ENCODE peak calls at places on chromosomes 16 and 17, in ten cellular contexts. X is RWPE2; H is cardiac muscle cell; A is endothelial cell of umbilical vein; K is upper lobe of right lung; C is stomach; Y is breast epithelium; G is CD4-positive, alpha-beta T cell; M is HCT116; Q is H9. J is an unnamed sample. For H3K27me3, the result is how much of the 10 kb centered on the place peaks cover.

GRCh38 chr16:65315004-65315398 is 193.1 kb upstream of the CDH11 start:
- DNase-seq in K (no peak), X (no peak), Q (no peak), A (no peak), M (no peak), H (peak), C (no peak), Y (peak), G (no peak), J (no peak)

GRCh38 chr16:80931985-80932720 is 74.5 kb downstream of the CMC2 start:
- DNase-seq in Q (peak), X (no peak), H (peak), C (peak), G (no peak), Y (peak), K (peak), A (peak), M (no peak), J (peak)

GRCh38 chr17:32929288-32929574 is 1.3 kb downstream of the TMEM98 start:
- DNase-seq in X (no peak), A (no peak), M (no peak), C (no peak), G (no peak), Y (no peak), Q (no peak), H (peak), K (no peak), J (no peak)

GRCh38 chr16:66265556-66266133 is 100.8 kb upstream of the CDH5 start:
- DNase-seq in X (peak), C (no peak), H (no peak), Y (peak), G (no peak), Q (no peak), M (no peak), K (peak), A (no peak), J (peak)

GRCh38 chr16:50302472-50303005 is 36.2 kb downstream of the ADCY7 start:
- DNase-seq in Q (no peak), H (no peak), C (no peak), A (no peak), G (no peak), X (no peak), K (peak), Y (no peak), M (no peak), J (no peak)

GRCh38 chr17:63573634-63574033 is 23.4 kb downstream of the DCAF7 start:
- DNase-seq in H (peak), G (no peak), A (no peak), Q (no peak), X (no peak), Y (no peak), M (no peak), K (no peak), C (no peak), J (no peak)

GRCh38 chr16:63623551-63624039 is 1498.3 kb downstream of the CDH11 start:
- DNase-seq in Y (no peak), M (no peak), K (no peak), C (no peak), Q (no peak), X (no peak), H (no peak), G (no peak), A (no peak), J (no peak)

GRCh38 chr17:2723997-2724782 is 12.6 kb upstream of the CLUH start:
- DNase-seq in G (no peak), Y (no peak), M (no peak), A (no peak), K (no peak), Q (peak), X (no peak), H (no peak), C (no peak), J (no peak)

GRCh38 chr16:85347213-85347591 is 234.9 kb upstream of the CIBAR2 start:
- DNase-seq in G (no peak), A (no peak), X (no peak), Y (no peak), Q (peak), C (peak), M (no peak), K (no peak), H (peak), J (peak)

GRCh38 chr16:31093132-31093703 is 1.4 kb downstream of the VKORC1 start:
- DNase-seq in H (peak), Y (no peak), Q (peak), K (no peak), A (no peak), C (no peak), G (no peak), M (no peak), X (peak), J (peak)

GRCh38 chr17:40960144-40960543 is 6.6 kb downstream of the KRT39 start:
- DNase-seq in C (no peak), Q (no peak), M (no peak), A (no peak), X (no peak), H (peak), K (no peak), Y (no peak), G (no peak), J (no peak)

GRCh38 chr16:81293909-81294802 is 20.6 kb upstream of the GAN start:
- DNase-seq in Y (no peak), A (no peak), M (no peak), H (peak), Q (no peak), C (no peak), K (no peak), X (no peak), G (no peak), J (no peak)

GRCh38 chr16:3022697-3023414 is 886 bp downstream of the HCFC1R1 start:
- DNase-seq in Q (no peak), G (no peak), H (peak), M (no peak), X (no peak), C (no peak), K (no peak), A (peak), Y (no peak), J (no peak)

GRCh38 chr17:77569846-77570564 is 388.5 kb upstream of the TNRC6C start:
- DNase-seq in Y (no peak), A (no peak), C (no peak), Q (no peak), M (no peak), X (no peak), K (peak), G (no peak), H (no peak), J (no peak)

GRCh38 chr16:48881272-48881671 is 271.3 kb upstream of the N4BP1 start:
- DNase-seq in Y (no peak), H (no peak), X (no peak), C (no peak), A (no peak), K (no peak), M (no peak), Q (no peak), G (no peak), J (no peak)

GRCh38 chr17:45267436-45268055 is 5.7 kb upstream of the SPATA32 start:
- DNase-seq in A (no peak), H (no peak), G (no peak), X (no peak), Y (no peak), C (no peak), K (no peak), Q (peak), M (no peak), J (no peak)

GRCh38 chr17:77826132-77826873 is 132.2 kb upstream of the TNRC6C start:
- DNase-seq in H (no peak), M (no peak), A (no peak), G (no peak), C (no peak), X (peak), K (no peak), Y (no peak), Q (no peak), J (no peak)

GRCh38 chr17:34990921-34991365 is 10.6 kb downstream of the LIG3 start:
- DNase-seq in A (no peak), Q (no peak), K (no peak), C (peak), Y (no peak), X (no peak), M (no peak), G (no peak), H (no peak), J (no peak)

GRCh38 chr17:28247671-28248556 is 71.1 kb upstream of the TMEM97 start:
- DNase-seq in A (no peak), X (no peak), M (no peak), G (no peak), C (no peak), H (no peak), Q (peak), Y (no peak), K (no peak), J (no peak)
- TF ChIP-seq CTCF in A (no peak), X (no peak), M (no peak), G (no peak), C (no peak), H (no peak), Q (peak), Y (no peak), K (no peak), J (no peak)

GRCh38 chr16:86926695-86927094 is 348.3 kb downstream of the FOXL1 start:
- DNase-seq in M (no peak), G (no peak), H (no peak), A (no peak), C (no peak), X (no peak), Q (no peak), Y (no peak), K (no peak), J (no peak)

GRCh38 chr16:86930001-86930400 is 351.7 kb downstream of the FOXL1 start:
- DNase-seq in A (no peak), Y (no peak), M (no peak), G (no peak), C (no peak), H (no peak), X (no peak), K (no peak), Q (no peak), J (no peak)

GRCh38 chr16:86929149-86929871 is 351.0 kb downstream of the FOXL1 start:
- DNase-seq in M (no peak), Q (no peak), C (no peak), G (no peak), Y (peak), K (no peak), H (peak), A (peak), X (no peak), J (no peak)

GRCh38 chr16:86927699-86928098 is 349.4 kb downstream of the FOXL1 start:
- DNase-seq in C (no peak), H (no peak), M (no peak), X (no peak), K (no peak), A (no peak), Q (no peak), Y (no peak), G (no peak), J (no peak)

DNA sequence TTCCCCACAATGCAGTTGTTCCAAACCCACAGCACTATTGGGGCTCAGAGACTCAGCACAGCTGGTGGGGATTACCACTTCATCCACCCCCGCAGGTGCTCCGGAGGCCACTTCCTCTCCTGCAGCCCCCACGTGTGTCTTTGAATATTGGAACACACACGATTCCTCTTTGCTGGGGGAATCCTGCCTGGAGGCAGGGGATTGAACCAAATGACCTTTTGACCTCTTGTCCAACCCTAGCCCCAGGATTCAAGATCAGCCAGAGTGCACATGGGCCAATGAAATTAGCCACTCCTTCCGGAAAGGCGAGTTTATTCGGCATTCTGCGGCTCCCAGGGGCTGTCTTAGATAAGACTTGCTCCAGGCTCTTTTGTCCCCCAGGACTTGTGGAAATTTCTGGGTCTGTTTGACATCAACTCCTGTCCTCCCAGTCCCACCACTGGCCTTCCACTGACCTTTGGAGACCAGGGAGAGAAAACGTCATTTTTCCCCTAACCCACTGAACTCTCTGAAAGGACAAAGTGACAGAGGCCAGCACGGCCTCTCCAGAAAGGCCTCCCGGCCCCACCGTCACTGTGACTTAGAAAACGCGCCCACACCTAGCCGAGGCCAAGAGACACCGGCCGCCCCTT is 350.3 kb downstream of the FOXL1 start:
- DNase-seq in A (no peak), H (peak), X (no peak), K (no peak), Y (no peak), G (no peak), Q (no peak), C (no peak), M (no peak), J (no peak)
- H3K27me3 ChIP-seq in A (under half), H (under half), X (under half), K (half or more), Y (under half), G (half or more), Q (under half), C (half or more), M (under half), J (under half)

DNA sequence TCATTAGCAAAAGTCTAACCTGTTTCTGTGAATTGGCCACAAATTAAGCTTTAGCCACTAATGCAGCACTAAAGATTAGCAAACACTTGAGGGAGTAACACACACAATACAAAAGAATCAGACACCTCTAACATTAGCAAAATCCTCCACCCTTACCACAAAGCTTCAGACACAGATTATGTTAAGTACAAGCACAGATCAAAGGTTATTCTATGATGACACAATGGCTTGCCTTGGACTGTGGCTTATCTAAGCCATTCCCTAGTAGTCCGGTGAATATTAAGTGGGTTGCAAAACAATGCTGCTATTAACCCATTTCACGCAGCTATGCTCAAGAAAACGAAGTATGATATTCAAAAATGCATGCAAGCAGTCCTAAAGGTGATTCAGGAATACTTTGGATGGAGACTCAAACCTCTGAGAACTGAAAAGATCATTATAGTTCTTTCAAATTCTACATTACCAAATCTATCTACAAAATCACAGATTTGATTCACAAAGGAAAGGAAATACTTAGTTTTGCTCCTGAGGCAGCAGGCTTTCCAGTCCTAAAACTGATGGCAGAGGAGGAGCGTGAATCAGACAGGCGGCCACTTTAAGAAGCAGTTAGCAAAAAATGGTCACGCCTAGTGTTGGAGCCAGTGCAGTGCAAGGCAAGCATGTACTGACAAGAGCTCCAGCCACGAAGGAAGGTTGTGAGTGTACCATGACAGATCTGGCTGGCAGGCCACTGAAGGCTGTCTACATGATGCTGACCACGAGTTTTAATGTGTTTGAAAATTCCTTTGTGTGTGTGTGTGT is 67.2 kb downstream of the PARN start:
- DNase-seq in C (peak), X (peak), Q (no peak), H (peak), Y (no peak), A (no peak), G (no peak), K (no peak), M (no peak), J (peak)
- TF ChIP-seq CTCF in C (no peak), X (no peak), Q (no peak), H (peak), Y (no peak), A (no peak), G (no peak), K (peak), M (no peak), J (no peak)

DNA sequence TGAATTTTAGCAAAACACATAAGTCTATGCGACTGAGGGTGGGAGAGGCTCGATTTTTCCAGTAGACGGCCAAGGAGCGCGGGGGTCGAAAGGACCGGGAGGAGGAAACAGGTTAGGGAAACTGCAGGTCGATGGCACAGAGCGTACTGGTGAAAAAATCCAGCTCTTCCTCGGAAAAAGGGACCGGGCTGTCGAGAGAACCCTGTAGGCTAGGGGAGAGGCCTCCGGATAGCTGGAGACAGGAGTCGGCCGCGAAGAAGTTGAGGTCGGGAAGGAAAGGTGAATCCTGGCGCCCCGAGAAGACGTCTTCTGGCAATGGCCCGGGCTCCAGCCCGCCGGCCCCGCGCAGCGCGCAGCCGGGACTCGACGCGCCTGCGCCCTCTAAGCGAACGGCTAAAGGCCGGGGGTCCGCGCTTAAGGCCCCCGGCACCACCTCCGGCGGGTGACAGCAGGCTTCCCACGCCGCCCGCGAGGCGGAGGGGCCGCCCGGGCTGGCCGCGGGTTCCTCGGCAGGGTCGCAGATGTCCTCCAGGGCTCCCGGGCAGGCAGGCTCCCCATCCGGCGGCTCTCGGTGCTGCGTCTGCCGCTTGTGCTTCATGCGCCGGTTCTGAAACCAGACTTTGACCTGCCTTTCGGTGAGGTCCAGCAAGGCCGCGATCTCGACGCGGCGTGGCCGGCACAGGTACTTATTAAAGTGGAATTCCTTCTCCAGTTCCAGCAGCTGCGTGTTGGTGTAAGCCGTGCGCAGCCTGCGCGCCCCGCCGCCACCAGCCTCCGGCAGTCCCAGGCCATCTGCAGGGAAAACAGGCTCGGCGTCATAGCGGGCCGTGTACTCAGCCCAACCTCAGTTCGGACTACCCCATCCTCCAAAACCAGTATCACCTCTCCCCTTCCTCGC is 1.7 kb downstream of the HOXB2 start:
- DNase-seq in A (peak), M (no peak), C (no peak), Q (peak), G (peak), Y (no peak), X (no peak), K (no peak), H (peak), J (peak)
- H3K27me3 ChIP-seq in A (under half), M (under half), C (half or more), Q (half or more), G (under half), Y (under half), X (under half), K (half or more), H (under half), J (under half)

DNA sequence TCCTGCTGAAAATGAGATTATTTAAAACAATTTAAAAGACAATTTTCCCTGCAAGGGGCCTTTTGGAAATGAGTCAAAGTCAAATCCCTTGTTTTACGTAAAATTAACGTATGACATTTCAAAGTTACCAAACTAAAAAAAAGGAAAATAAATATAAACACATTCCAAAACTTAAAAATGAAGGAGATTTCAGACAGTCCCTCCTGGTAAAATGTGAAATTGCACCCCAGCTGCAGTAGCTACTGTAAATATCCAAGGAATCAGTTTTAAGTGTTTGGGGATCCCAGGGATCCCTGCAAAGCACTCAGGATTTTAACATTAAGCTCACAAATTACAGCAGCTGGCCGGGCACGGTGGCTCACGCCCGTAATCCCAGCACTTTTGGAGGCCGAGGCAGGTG is 63.3 kb downstream of the NXN start:
- DNase-seq in H (no peak), A (no peak), K (no peak), X (no peak), C (no peak), G (no peak), Y (no peak), M (no peak), Q (no peak), J (no peak)
- TF ChIP-seq CTCF in H (no peak), A (peak), K (peak), X (no peak), C (no peak), G (no peak), Y (no peak), M (no peak), Q (peak), J (no peak)

DNA sequence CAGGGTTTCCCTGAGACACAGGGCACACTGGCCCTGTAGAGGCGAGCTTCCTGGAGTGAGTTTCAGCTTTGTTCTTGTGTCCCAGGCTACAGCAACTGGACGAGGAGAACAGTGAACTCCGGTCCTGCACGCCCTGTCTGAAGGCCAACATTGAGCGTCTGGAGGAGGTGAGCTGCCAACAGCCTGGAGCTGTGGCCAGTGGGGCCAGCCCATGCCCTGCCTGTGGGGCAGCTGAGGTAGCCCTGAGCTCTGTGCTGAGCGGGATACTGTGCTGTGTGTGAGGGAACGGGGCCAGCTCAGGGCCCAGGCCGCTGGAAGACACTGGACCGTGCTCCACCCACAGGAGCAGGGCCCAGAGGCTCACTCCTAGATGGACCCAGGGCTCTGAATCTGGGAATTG is 8.7 kb upstream of the CAPN15 start:
- DNase-seq in Q (no peak), A (no peak), X (no peak), H (no peak), Y (no peak), K (no peak), M (no peak), G (no peak), C (no peak), J (no peak)
- H3K27me3 ChIP-seq in Q (under half), A (under half), X (under half), H (under half), Y (under half), K (under half), M (under half), G (under half), C (under half), J (under half)

DNA sequence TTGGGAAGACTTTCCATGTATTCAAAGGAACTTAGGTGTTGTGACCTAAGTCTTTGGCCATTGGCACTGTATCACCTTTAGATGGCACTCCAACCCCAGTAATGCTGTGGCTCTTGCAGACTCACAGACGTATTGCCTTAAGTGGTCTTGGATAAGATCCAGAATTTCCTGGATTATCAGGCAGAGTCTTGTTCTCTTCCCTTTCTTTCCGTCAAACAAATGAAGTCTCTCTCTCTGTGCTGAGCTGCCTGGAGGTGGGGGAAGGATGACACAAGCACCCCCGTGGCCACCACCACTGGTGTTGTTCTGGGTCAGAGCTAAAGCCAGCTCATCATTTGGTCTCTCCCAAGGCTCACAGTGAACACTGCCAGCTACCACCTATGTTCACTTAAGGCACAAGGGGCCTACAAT is 789.9 kb upstream of the KIF2B start:
- DNase-seq in K (no peak), M (peak), Y (no peak), H (peak), G (no peak), X (no peak), Q (peak), C (no peak), A (peak), J (no peak)
- TF ChIP-seq CTCF in K (peak), M (no peak), Y (no peak), H (peak), G (no peak), X (peak), Q (peak), C (no peak), A (peak), J (no peak)

GRCh38 chr16:59090501-59090900 is 356.4 kb upstream of the GOT2 start:
- DNase-seq in A (no peak), Y (no peak), M (no peak), Q (no peak), G (no peak), H (no peak), C (no peak), K (no peak), X (no peak), J (no peak)
- H3K27me3 ChIP-seq in A (under half), Y (under half), M (under half), Q (under half), G (under half), H (under half), C (under half), K (under half), X (under half), J (under half)

J was measured in Peyer's patch.